ENCODE peak calls at places on chromosomes 6 and 20, in eight cellular contexts. K, V, B, D, W, A, Q and X are unnamed samples.

GRCh38 chr6:39882567-39882953 is 51.7 kb downstream of the MOCS1 start:
- DNase-seq in W (no peak), D (no peak), A (no peak), K (no peak), B (peak; percentile 100), Q (peak; percentile 93), V (peak; percentile 61), X (peak; percentile 51)

GRCh38 chr6:143806282-143807102 is 36.6 kb upstream of the LTV1 start:
- DNase-seq in K (no peak), B (peak; percentile 82), Q (peak; percentile 59), W (no peak), D (no peak), A (no peak), V (peak; percentile 30), X (no peak)

GRCh38 chr6:86380571-86381125 is 556.7 kb upstream of the HTR1E start:
- DNase-seq in A (no peak), V (no peak), K (no peak), D (no peak), B (no peak), W (no peak), Q (no peak), X (no peak)

GRCh38 chr20:32451682-32452461 is 93.7 kb downstream of the ASXL1 start:
- DNase-seq in B (no peak), A (no peak), D (no peak), Q (no peak), K (no peak), W (peak; percentile 50), V (no peak), X (peak; percentile 12)

GRCh38 chr6:112639436-112639835 is 292.3 kb downstream of the RFPL4B start:
- DNase-seq in B (peak; percentile 69), A (no peak), W (no peak), V (no peak), D (no peak), K (no peak), Q (no peak), X (no peak)

GRCh38 chr6:5398530-5398929 is 137.2 kb downstream of the FARS2 start:
- DNase-seq in B (peak; percentile 39), A (no peak), K (no peak), D (no peak), V (no peak), W (no peak), Q (no peak), X (no peak)

GRCh38 chr6:56079761-56080540 is 167.4 kb downstream of the COL21A1 start:
- DNase-seq in Q (no peak), K (no peak), W (no peak), V (no peak), B (peak; percentile 59), D (no peak), A (no peak), X (no peak)

GRCh38 chr6:20564269-20564668 is 30.0 kb downstream of the CDKAL1 start:
- DNase-seq in K (no peak), A (no peak), Q (no peak), V (no peak), B (no peak), D (no peak), W (no peak), X (no peak)

GRCh38 chr20:63695419-63696310 is 787 bp upstream of the TNFRSF6B start:
- DNase-seq in D (no peak), K (no peak), B (no peak), A (no peak), Q (peak; percentile 45), W (peak; percentile 54), V (no peak), X (peak; percentile 81)

GRCh38 chr20:2299301-2299700 is 3.5 kb downstream of the TGM3 start:
- DNase-seq in D (no peak), B (no peak), A (peak; percentile 70), K (no peak), W (peak; percentile 96), V (peak; percentile 65), Q (peak; percentile 70), X (peak; percentile 25)

GRCh38 chr6:32868257-32868788 is 14.3 kb downstream of the PSMB9 start:
- DNase-seq in W (peak; percentile 65), D (peak; percentile 81), Q (peak; percentile 86), K (no peak), A (peak; percentile 86), B (peak; percentile 27), V (peak; percentile 81), X (peak; percentile 68)

GRCh38 chr20:63269724-63270123 is 2.9 kb upstream of the ARFGAP1 start:
- DNase-seq in D (no peak), W (no peak), B (no peak), Q (no peak), K (no peak), A (no peak), V (no peak), X (no peak)

GRCh38 chr20:576156-576555 is 32.6 kb upstream of the CSNK2A1 start:
- DNase-seq in Q (no peak), W (no peak), A (no peak), V (no peak), K (no peak), D (no peak), B (no peak), X (no peak)

GRCh38 chr6:43290905-43291355 is 7.1 kb upstream of the SLC22A7 start:
- DNase-seq in V (no peak), K (no peak), D (no peak), A (no peak), Q (no peak), B (no peak), W (no peak), X (no peak)

GRCh38 chr6:53179961-53180651 is 31.5 kb upstream of the GCM1 start:
- DNase-seq in V (peak; percentile 56), W (peak; percentile 54), K (no peak), A (peak; percentile 59), B (peak; percentile 52), Q (peak; percentile 60), D (peak; percentile 6), X (peak; percentile 40)

GRCh38 chr20:1861347-1861987 is 33.7 kb upstream of the SIRPA start:
- DNase-seq in V (no peak), B (peak; percentile 36), K (no peak), W (no peak), A (peak; percentile 37), D (no peak), Q (no peak), X (no peak)

DNA sequence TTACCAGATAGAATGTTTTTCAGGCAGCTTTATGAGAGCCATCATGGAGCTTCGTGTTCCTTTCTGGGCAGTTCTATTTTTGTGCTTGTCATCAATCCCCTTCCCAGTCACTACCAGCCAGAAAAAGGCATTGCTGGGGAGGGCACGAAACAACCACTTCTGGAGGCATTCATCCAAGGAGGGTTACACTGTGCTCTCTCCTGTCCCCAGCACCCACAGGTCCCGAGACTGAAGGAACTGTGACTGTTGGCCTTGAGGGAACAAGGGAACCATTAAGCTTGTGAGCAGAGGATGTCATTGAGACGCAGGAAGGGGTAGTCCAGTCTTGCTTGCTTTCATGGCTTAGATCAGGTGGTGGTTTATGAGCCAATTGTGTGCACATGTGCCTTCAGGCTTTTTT is 20.1 kb upstream of the ENPP5 start:
- DNase-seq in K (no peak), B (no peak), Q (no peak), D (no peak), A (no peak), W (no peak), V (no peak), X (peak; percentile 19)
- H3K27ac ChIP-seq in K (peak overlapping the region; percentile 3), B (no peak overlapping the region), Q (peak overlapping the region; percentile 7), D (no peak overlapping the region), A (no peak overlapping the region), W (no peak overlapping the region), V (peak overlapping the region; percentile 21), X (peak overlapping the region; percentile 80)

GRCh38 chr20:43563429-43563828 is 4.6 kb downstream of the SGK2 start:
- DNase-seq in V (no peak), A (no peak), Q (no peak), D (no peak), W (no peak), B (no peak), K (no peak), X (no peak)

GRCh38 chr20:43559588-43559987 is 761 bp downstream of the SGK2 start:
- DNase-seq in W (peak; percentile 72), D (no peak), Q (no peak), B (no peak), A (no peak), K (no peak), V (no peak), X (no peak)

GRCh38 chr20:43558412-43559146 is at the start of gene SGK2:
- DNase-seq in Q (no peak), B (peak; percentile 59), K (no peak), A (peak; percentile 88), D (no peak), W (peak; percentile 91), V (peak; percentile 41), X (no peak)

GRCh38 chr20:43560974-43561373 is 2.1 kb downstream of the SGK2 start:
- DNase-seq in D (no peak), B (no peak), A (no peak), Q (no peak), W (no peak), K (no peak), V (no peak), X (no peak)

DNA sequence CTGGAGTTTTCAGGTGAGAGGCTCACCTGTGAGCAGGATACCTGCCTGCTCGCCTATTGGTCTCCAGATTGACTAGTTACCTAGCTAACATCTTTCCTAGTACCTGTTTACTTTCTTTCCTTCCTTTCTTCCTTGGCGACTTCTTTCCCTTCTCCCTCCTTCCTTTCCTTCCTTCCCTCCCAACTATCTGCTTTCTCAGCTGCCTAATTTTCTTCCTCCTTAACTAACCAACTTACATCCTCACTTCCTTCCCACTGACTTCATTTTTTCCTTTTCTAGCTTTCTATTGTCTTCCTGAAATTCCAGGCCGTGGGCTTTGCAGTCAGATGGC is 285 bp downstream of the SGK2 start:
- DNase-seq in Q (no peak), D (no peak), A (no peak), W (no peak), K (no peak), V (no peak), B (no peak), X (no peak)
- H3K27ac ChIP-seq in Q (no peak overlapping the region), D (no peak overlapping the region), A (peak overlapping the region; percentile 88), W (peak overlapping the region; percentile 66), K (no peak overlapping the region), V (no peak overlapping the region), B (no peak overlapping the region), X (no peak overlapping the region)

GRCh38 chr20:49584418-49585382 is 16.8 kb upstream of the PTGIS start:
- DNase-seq in W (peak; percentile 82), A (peak; percentile 51), V (no peak), D (no peak), Q (no peak), K (no peak), B (no peak), X (no peak)
- H3K27ac ChIP-seq in W (peak overlapping the region; percentile 78), A (peak overlapping the region; percentile 67), V (no peak overlapping the region), D (no peak overlapping the region), Q (peak overlapping the region; percentile 33), K (peak overlapping the region; percentile 100), B (no peak overlapping the region), X (peak overlapping the region; percentile 83)

DNA sequence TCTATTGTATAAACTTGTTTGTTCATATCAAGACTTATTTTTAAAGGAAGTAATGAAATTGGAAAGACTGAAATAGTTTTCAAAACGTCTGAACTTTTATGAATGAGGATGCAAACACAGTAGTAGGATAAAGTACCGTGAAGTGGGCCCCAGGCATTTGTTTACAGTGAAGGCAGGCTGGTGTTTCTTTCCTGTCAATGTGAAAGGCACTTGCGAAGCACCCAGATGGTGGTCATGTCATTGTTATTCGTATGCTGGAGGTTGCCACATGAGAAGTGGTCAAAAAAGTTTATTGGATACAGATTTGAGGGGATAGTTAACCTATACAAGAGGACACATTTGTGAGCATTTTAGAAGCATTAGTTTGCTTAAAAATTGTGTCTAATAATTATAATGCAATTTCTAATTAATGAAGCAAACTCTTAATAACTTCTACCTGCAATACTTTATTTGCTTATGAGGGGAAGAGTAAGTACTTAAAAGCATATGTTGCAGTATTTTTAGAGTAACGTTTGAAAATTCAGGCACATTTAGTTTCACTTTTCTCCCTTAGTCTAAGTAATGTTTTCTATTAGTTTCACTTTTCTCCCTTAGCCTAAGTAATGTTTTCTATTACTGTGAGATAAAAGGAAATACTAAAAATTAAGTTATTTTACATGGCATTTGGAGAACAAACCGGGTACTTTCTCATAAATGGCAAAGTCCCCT is 120.8 kb upstream of the CLDN20 start:
- DNase-seq in A (no peak), B (no peak), Q (no peak), V (no peak), D (no peak), W (no peak), K (no peak), X (no peak)
- H3K27ac ChIP-seq in A (peak overlapping the region; percentile 74), B (peak overlapping the region; percentile 42), Q (peak overlapping the region; percentile 59), V (no peak overlapping the region), D (peak overlapping the region; percentile 9), W (no peak overlapping the region), K (peak overlapping the region; percentile 69), X (peak overlapping the region; percentile 10)